ENCODE peak calls at places on chromosomes 3 and 15, in six cellular contexts. V is body of pancreas, I is lower leg skin, Z is IMR-90, K is uterus, B is HCT116. U is an unnamed sample.

GRCh38 chr3:179606534-179607085 is 2.0 kb downstream of the NDUFB5 start:
- DNase-seq in I (no peak), V (no peak), K (no peak), B (no peak), Z (no peak), U (no peak)

GRCh38 chr3:165716592-165716991 is 120.6 kb downstream of the BCHE start:
- DNase-seq in K (no peak), Z (no peak), B (no peak), I (no peak), V (no peak), U (no peak)

GRCh38 chr3:187020376-187020775 is 90.0 kb downstream of the ST6GAL1 start:
- DNase-seq in K (no peak), Z (no peak), I (no peak), V (no peak), B (no peak), U (no peak)

GRCh38 chr3:108315767-108316301 is 19.5 kb downstream of the HHLA2 start:
- DNase-seq in V (no peak), B (no peak), Z (no peak), I (no peak), K (no peak), U (no peak)

GRCh38 chr3:141894524-141895176 is 18.2 kb downstream of the ATP1B3 start:
- DNase-seq in K (no peak), I (no peak), V (no peak), B (peak), Z (peak), U (peak)

GRCh38 chr15:28986108-28986507 is 100.3 kb downstream of the APBA2 start:
- DNase-seq in K (no peak), B (no peak), Z (no peak), V (no peak), I (no peak), U (no peak)

GRCh38 chr15:69755571-69756310 is 303.1 kb downstream of the RPLP1 start:
- DNase-seq in Z (no peak), K (no peak), V (no peak), B (no peak), I (no peak), U (peak)

GRCh38 chr3:190036631-190037030 is 84.1 kb downstream of the P3H2 start:
- DNase-seq in Z (peak), V (no peak), B (no peak), I (no peak), K (no peak), U (peak)

GRCh38 chr3:197847866-197848401 is 56.9 kb downstream of the LRCH3 start:
- DNase-seq in I (no peak), V (no peak), K (no peak), Z (peak), B (no peak), U (peak)

GRCh38 chr3:35936571-35936970 is 297.2 kb downstream of the ARPP21 start:
- DNase-seq in V (no peak), I (no peak), B (no peak), Z (peak), K (no peak), U (peak)

GRCh38 chr15:91855241-91855640 is 1.7 kb downstream of the SLCO3A1 start:
- DNase-seq in V (no peak), K (no peak), I (no peak), Z (no peak), B (no peak), U (no peak)

GRCh38 chr15:91853968-91854943 is 748 bp downstream of the SLCO3A1 start:
- DNase-seq in V (peak), I (peak), K (peak), B (no peak), Z (no peak), U (peak)

GRCh38 chr15:91855684-91856553 is 2.4 kb downstream of the SLCO3A1 start:
- DNase-seq in K (no peak), B (no peak), Z (no peak), I (no peak), V (peak), U (peak)

GRCh38 chr15:91853501-91853967 is at the start of gene SLCO3A1:
- DNase-seq in I (peak), B (no peak), Z (peak), K (peak), V (peak), U (peak)

DNA sequence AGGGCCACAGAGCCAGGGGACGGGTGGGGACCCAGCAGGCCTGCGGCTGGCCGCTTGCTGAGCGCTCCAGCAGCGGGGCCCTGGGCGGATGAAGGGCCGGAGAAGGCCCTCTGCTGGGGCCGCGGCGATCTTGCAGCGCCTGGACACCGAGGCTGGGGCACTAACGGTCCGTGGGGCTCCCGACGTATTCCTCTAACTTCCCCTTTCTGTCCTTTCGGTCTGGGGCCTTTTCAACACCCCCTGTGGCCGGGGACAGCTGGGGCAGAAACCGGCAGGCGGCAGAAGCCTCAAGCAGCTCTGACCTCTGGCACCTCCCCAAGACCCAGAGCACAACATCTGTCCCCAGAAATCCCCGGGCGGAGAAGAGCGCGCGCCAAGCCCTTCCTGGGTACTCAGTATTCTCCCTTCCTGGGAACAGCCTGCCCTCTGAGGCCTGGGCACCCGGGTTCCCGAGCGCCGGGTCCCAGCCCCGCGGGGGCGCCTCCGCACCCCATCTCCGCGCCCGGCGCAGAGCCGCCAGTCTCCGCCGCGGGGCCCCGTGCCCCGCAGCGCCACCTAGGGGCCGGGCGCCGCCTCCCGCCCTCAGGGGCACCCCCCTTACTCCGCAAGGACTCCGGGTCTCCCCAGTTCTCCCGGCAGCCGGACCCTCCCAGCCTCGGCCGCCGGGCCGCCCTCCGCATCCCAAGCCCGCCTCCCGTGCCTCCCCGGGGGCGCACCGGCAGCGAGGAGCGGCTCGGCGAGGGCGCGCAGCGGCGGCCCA is 587 bp upstream of the SLCO3A1 start:
- DNase-seq in I (peak), V (peak), B (no peak), Z (peak), K (peak), U (peak)
- TF ChIP-seq CTCF in I (no peak), V (peak), B (peak), Z (peak), K (peak), U (peak)

GRCh38 chr3:16884748-16885587 is at the start of gene PLCL2:
- DNase-seq in Z (peak), V (peak), B (no peak), K (peak), I (peak), U (peak)

GRCh38 chr3:16884084-16884747 is 539 bp upstream of the PLCL2 start:
- DNase-seq in K (peak), V (peak), I (peak), Z (peak), B (no peak), U (peak)

GRCh38 chr3:16881896-16882645 is 2.7 kb upstream of the PLCL2 start:
- DNase-seq in V (no peak), I (no peak), Z (no peak), B (no peak), K (no peak), U (no peak)

GRCh38 chr3:16883726-16884083 is 1.1 kb upstream of the PLCL2 start:
- DNase-seq in Z (no peak), I (no peak), K (no peak), V (no peak), B (no peak), U (peak)

GRCh38 chr3:16883057-16883725 is 1.6 kb upstream of the PLCL2 start:
- DNase-seq in V (no peak), B (no peak), I (no peak), K (peak), Z (no peak), U (peak)
- H3K4me3 ChIP-seq in V (no peak), B (no peak), I (no peak), K (no peak), Z (no peak), U (peak)

DNA sequence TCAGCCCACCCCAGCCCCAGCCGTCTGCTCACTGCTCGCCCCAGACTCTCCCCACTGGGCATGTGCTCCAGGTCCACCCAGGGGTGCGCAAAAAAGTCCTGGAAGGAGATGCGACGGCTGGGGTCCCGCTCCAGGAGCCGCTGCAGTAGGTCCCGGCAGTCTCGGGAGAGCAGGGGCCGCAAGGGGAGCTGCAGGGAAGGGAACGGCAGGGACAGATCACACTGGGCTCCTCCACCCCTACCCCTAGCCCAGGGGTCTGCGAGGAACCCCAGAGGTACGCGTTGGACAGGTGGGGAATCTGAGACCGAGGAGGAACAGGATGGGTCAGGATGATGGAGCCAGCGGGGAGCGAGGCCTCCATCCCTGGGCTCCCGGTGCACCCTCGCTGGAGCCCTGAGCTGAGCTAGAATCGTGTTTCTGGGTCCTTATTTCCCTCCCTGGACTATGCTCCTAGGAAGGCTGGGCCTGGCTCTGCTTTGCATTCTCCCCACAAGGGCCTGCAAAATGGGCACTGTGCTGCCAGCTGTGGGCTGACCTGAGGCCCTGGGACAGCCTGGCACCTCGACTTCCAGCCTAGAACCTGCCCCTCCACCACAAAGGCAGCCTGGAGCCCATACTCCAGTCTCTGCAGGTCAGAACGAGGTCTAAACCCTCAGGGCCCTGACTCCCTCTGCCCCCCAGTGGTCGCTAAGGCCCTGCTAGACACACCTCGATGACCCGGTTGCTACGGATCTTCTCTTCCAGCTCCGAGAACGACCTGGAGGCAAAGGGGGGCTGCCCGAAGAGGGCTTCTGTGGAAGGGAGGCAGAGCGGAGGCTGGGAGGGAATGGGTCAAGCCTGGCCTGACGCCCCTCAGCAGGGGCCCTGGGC is 3.2 kb downstream of the ULK3 start:
- DNase-seq in Z (no peak), B (no peak), I (no peak), K (no peak), V (no peak), U (no peak)
- TF ChIP-seq CTCF in Z (no peak), B (no peak), I (no peak), K (no peak), V (no peak), U (peak)

DNA sequence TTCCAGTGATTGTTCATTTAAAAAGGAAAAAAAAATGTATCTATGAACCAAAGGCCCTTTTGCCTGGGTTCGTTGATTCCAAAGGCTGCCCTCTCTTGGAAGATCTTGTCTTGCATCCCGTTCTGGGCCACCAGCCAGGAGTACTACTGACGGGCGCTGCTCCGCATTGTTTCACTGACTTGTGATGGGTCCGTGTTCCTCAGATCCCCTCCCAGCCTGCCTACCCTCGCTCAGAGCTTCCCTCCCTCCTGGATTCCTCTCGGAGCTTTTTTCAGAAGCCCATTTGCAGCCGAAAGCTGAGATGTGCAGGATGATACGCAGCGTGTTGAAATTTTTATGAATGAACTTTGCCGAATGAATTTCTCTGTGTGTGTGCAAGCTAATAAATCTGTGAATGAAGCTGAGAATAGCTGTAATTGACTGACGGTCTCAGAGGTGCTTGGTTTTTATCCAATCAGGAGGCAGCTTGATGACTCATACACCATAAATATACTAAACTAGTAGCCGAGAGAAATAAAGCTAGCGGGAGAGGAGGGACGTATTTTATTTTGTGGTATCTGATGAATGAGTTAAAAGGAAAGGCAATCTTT is at the start of gene SHC4:
- DNase-seq in I (peak), K (peak), B (no peak), Z (peak), V (peak), U (peak)
- H3K4me3 ChIP-seq in I (peak), K (peak), B (peak), Z (peak), V (no peak), U (peak)

GRCh38 chr3:48555949-48556795 is 431 bp downstream of the PFKFB4 start:
- DNase-seq in K (no peak), B (no peak), Z (no peak), V (no peak), I (no peak), U (no peak)

GRCh38 chr3:48560648-48561018 is 2.9 kb downstream of the UCN2 start:
- DNase-seq in B (no peak), I (no peak), K (no peak), V (no peak), Z (no peak), U (no peak)

GRCh38 chr3:48556796-48557626 is at the start of gene PFKFB4:
- DNase-seq in I (peak), K (peak), V (peak), Z (peak), B (peak), U (peak)

GRCh38 chr3:48561045-48561736 is 2.4 kb downstream of the UCN2 start:
- DNase-seq in I (no peak), K (peak), Z (peak), B (no peak), V (no peak), U (peak)

DNA sequence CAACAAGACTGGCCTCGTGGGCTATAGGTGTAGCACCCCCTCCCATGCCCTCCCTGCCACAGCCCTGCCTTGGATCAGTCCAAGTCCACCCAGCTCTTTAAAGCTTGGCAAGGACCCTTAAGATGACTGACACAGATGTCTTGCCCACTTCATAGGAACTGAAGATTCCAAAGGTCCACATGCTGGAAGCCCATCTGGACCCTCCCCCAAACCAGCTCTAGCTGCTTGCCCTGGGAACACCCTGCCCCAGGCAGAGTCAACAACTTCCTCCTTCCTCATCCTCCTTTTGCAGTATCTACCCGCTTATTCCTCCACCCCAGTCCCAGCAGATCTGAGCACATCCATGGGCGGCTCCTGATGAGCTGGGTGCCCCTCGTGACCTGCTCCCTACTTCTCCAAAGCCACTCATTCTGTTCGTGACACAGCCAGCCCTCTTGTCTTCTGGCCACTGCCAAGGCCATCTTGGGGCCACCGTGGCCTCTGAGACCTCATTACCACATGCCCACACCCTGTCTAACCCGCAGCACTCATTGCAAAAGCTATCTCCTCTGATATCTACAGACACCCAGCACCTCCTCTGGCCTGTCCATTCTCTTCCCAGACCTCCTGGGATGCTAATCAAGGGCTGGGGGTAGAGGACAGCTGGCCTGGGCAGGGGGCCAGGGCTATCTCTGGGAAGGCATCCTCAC is 2.0 kb upstream of the PFKFB4 start:
- DNase-seq in I (peak), Z (no peak), B (no peak), V (no peak), K (no peak), U (no peak)
- TF ChIP-seq CTCF in I (no peak), Z (no peak), B (no peak), V (no peak), K (no peak), U (no peak)

DNA sequence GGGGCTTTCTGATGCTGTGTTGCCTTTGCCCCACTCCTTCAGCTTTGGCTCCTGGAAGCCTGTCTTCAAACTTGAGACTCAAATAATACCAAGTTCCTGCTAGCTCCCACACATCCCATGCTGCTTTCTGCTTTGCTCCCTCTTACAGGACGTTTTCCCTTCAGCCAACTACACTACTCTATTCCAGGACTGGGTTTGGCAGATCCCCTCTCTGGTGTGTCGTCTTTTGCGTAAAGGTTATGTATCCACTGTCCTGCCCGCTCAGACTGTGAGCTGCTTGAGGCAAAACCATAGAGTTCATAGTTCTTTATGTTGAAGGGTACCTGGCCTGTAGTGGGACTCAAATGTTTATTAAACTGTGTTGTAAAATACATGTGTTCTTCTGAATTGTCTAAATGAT is 25.4 kb downstream of the PPP2R3A start:
- DNase-seq in B (no peak), Z (no peak), K (no peak), I (no peak), V (no peak), U (peak)
- H3K4me3 ChIP-seq in B (no peak), Z (no peak), K (no peak), I (no peak), V (no peak), U (no peak)

GRCh38 chr15:85006201-85006600 is 24.5 kb downstream of the PDE8A start:
- DNase-seq in V (no peak), Z (no peak), I (no peak), B (no peak), K (no peak), U (no peak)

GRCh38 chr15:85006655-85007054 is 25.0 kb downstream of the PDE8A start:
- DNase-seq in K (no peak), B (no peak), V (no peak), I (no peak), Z (no peak), U (no peak)

GRCh38 chr15:85004551-85004950 is 22.9 kb downstream of the PDE8A start:
- DNase-seq in B (no peak), V (no peak), Z (no peak), K (no peak), I (no peak), U (no peak)

GRCh38 chr15:85005744-85006143 is 24.1 kb downstream of the PDE8A start:
- DNase-seq in B (no peak), Z (no peak), I (no peak), K (no peak), V (no peak), U (no peak)

GRCh38 chr15:85005319-85005718 is 23.7 kb downstream of the PDE8A start:
- DNase-seq in B (no peak), I (no peak), V (no peak), Z (no peak), K (no peak), U (no peak)
- TF ChIP-seq CTCF in B (peak), I (no peak), V (no peak), Z (peak), K (no peak), U (peak)

DNA sequence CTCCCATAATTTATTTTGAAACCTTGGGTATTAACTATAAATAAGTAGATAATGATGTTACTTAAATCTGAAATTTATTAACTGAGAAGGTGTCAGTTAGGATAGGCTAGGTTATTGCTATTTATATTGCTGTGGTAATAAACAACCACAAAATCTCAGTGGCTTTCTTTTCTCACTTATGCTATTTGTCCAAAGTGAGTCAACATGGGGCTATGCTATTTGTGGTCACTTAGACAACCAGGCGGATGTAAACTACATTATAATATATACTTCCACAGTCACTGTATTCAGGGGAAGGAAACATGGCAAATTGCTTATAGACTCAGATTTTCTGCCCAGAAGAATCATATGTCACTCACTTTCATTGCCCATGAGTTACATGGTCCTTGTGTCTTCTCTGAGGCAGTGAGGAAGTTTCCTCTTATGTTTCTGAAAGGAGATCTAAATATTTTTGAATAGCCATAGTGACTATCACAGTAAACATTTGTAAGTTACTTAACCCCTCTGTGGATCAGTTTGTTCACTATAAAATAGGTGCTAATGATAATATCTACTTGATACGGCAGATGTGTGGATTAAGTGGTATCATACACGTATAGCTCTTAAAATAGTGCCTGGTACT is 19.8 kb downstream of the HMG20A start:
- DNase-seq in K (no peak), Z (peak), V (no peak), B (no peak), I (no peak), U (peak)
- H3K4me3 ChIP-seq in K (no peak), Z (no peak), V (no peak), B (no peak), I (no peak), U (no peak)